ENCODE peak calls at places on chromosomes 6 and 20, in six cellular contexts. Y is stimulated activated naive B cell treated with anti-CD40 and anti-IgM and Interleukin-4, amounts not matched to agents 10 μg/mL and 1 μg/mL and 100 μg/mL, for 72 hours; A is tibial artery; M is T-helper 2 cell; T is RCC 7860; I is stimulated activated CD8-positive, alpha-beta memory T cell treated with anti-CD3 and anti-CD28 coated beads, Interleukin-7, amount 100 ng/mL, for 4 hours. V is an unnamed sample.
A peak's percentile ranks its signal among the peaks of the same experiment; 100 is the strongest.

GRCh38 chr20:25025091-25025861 is 32.7 kb downstream of the ACSS1 start:
- DNase-seq in A (peak; percentile 38), Y (no peak), M (no peak), T (no peak), I (no peak), V (no peak)

GRCh38 chr6:37303891-37304503 is 46.1 kb upstream of the TMEM217 start:
- DNase-seq in I (no peak), T (no peak), Y (no peak), M (no peak), A (no peak), V (no peak)

GRCh38 chr6:152300517-152300916 is 336.6 kb downstream of the SYNE1 start:
- DNase-seq in T (no peak), I (no peak), Y (no peak), M (no peak), A (no peak), V (no peak)

GRCh38 chr6:139979021-139979721 is 604.7 kb upstream of the CITED2 start:
- DNase-seq in A (no peak), M (no peak), T (peak; percentile 92), I (no peak), Y (no peak), V (no peak)

GRCh38 chr6:157860505-157860991 is 37.5 kb downstream of the SNX9 start:
- DNase-seq in Y (no peak), T (peak; percentile 27), A (no peak), I (no peak), M (peak; percentile 49), V (no peak)

GRCh38 chr20:25706793-25707192 is 10.1 kb upstream of the ZNF337 start:
- DNase-seq in T (no peak), A (no peak), Y (no peak), I (no peak), M (peak; percentile 45), V (no peak)

GRCh38 chr6:13865132-13865531 is 50.8 kb upstream of the MCUR1 start:
- DNase-seq in I (no peak), T (no peak), A (no peak), Y (no peak), M (no peak), V (no peak)

GRCh38 chr6:137806914-137807682 is 60.0 kb upstream of the TNFAIP3 start:
- DNase-seq in A (no peak), T (no peak), M (no peak), Y (no peak), I (no peak), V (no peak)

GRCh38 chr6:138004423-138005287 is 102.6 kb downstream of the PERP start:
- DNase-seq in T (peak; percentile 21), M (no peak), Y (no peak), I (no peak), A (no peak), V (no peak)

GRCh38 chr6:31607317-31607716 is 7.7 kb upstream of the AIF1 start:
- DNase-seq in T (no peak), Y (no peak), M (no peak), A (no peak), I (no peak), V (no peak)

GRCh38 chr6:123879749-123880148 is 76.1 kb downstream of the NKAIN2 start:
- DNase-seq in A (no peak), I (no peak), M (no peak), Y (no peak), T (no peak), V (no peak)

GRCh38 chr20:43915209-43916072 is 789 bp downstream of the TOX2 start:
- DNase-seq in A (peak; percentile 63), T (no peak), M (peak; percentile 40), I (peak; percentile 54), Y (peak; percentile 11), V (no peak)

GRCh38 chr20:25275813-25276532 is 28.1 kb downstream of the PYGB start:
- DNase-seq in T (no peak), M (no peak), Y (no peak), A (peak; percentile 52), I (no peak), V (no peak)

GRCh38 chr6:8499540-8499939 is 64.2 kb upstream of the SLC35B3 start:
- DNase-seq in T (no peak), Y (no peak), A (no peak), I (no peak), M (no peak), V (no peak)

GRCh38 chr6:129491436-129491835 is 218.5 kb downstream of the ARHGAP18 start:
- DNase-seq in M (no peak), A (no peak), T (no peak), Y (no peak), I (no peak), V (no peak)

GRCh38 chr6:14502551-14502950 is 385.0 kb downstream of the CD83 start:
- DNase-seq in M (no peak), I (no peak), A (no peak), Y (no peak), T (peak; percentile 74), V (no peak)

GRCh38 chr6:15269619-15270018 is 23.8 kb downstream of the JARID2 start:
- DNase-seq in T (no peak), I (no peak), M (no peak), Y (no peak), A (no peak), V (no peak)

GRCh38 chr6:163180874-163181541 is 233.5 kb upstream of the QKI start:
- DNase-seq in T (peak; percentile 67), I (no peak), Y (no peak), M (no peak), A (peak; percentile 74), V (peak; percentile 12)

GRCh38 chr6:147738516-147739187 is 230.2 kb downstream of the SAMD5 start:
- DNase-seq in A (no peak), Y (no peak), T (no peak), M (no peak), I (no peak), V (peak; percentile 6)

GRCh38 chr6:69820438-69820837 is 23.6 kb upstream of the LMBRD1 start:
- DNase-seq in I (no peak), T (no peak), A (no peak), M (no peak), Y (no peak), V (no peak)

GRCh38 chr6:35139924-35140524 is 1.1 kb downstream of the TCP11 start:
- DNase-seq in T (peak; percentile 43), I (peak; percentile 6), M (peak; percentile 7), Y (no peak), A (no peak), V (peak; percentile 24)

GRCh38 chr20:58150772-58151171 is 77.7 kb downstream of the ANKRD60 start:
- DNase-seq in Y (no peak), I (no peak), T (no peak), M (no peak), A (no peak), V (peak; percentile 65)

GRCh38 chr20:24158271-24158670 is 169.7 kb upstream of the GGTLC1 start:
- DNase-seq in I (no peak), Y (no peak), M (no peak), A (no peak), T (no peak), V (no peak)